ENCODE peak calls at places on chromosome 11, in nine cellular contexts. One of them, this sample, is unnamed.

GRCh38 chr11:12285811-12286222 is 91.6 kb upstream of the PARVA start:
- DNase-seq in PC-9: no peak
- DNase-seq in dorsolateral prefrontal cortex: no peak
- DNase-seq in MM.1S: no peak
- DNase-seq in mesothelial cell of epicardium: no peak
- DNase-seq in uterus: no peak
- DNase-seq in K562: no peak
- DNase-seq in epithelial cell of esophagus: no peak
- DNase-seq in CD8-positive, alpha-beta T cell: no peak
- DNase-seq in this sample: no peak

GRCh38 chr11:104661901-104662300 is 236.4 kb downstream of the CASP12 start:
- DNase-seq in CD8-positive, alpha-beta T cell: no peak
- DNase-seq in K562: no peak
- DNase-seq in dorsolateral prefrontal cortex: no peak
- DNase-seq in PC-9: no peak
- DNase-seq in uterus: no peak
- DNase-seq in MM.1S: no peak
- DNase-seq in epithelial cell of esophagus: no peak
- DNase-seq in mesothelial cell of epicardium: no peak
- DNase-seq in this sample: no peak

GRCh38 chr11:85918910-85919794 is 64.0 kb downstream of the CCDC83 start:
- DNase-seq in K562: no peak
- DNase-seq in epithelial cell of esophagus: no peak
- DNase-seq in uterus: no peak
- DNase-seq in MM.1S: no peak
- DNase-seq in mesothelial cell of epicardium: no peak
- DNase-seq in dorsolateral prefrontal cortex: no peak
- DNase-seq in PC-9: no peak
- DNase-seq in CD8-positive, alpha-beta T cell: no peak
- DNase-seq in this sample: no peak

GRCh38 chr11:78380615-78381029 is 37.0 kb downstream of the GAB2 start:
- DNase-seq in MM.1S: no peak
- DNase-seq in PC-9: no peak
- DNase-seq in dorsolateral prefrontal cortex: no peak
- DNase-seq in K562: peak
- DNase-seq in mesothelial cell of epicardium: no peak
- DNase-seq in uterus: no peak
- DNase-seq in CD8-positive, alpha-beta T cell: no peak
- DNase-seq in epithelial cell of esophagus: no peak
- DNase-seq in this sample: no peak

GRCh38 chr11:16278273-16278672 is 78.1 kb downstream of the SOX6 start:
- DNase-seq in K562: no peak
- DNase-seq in epithelial cell of esophagus: peak
- DNase-seq in dorsolateral prefrontal cortex: no peak
- DNase-seq in PC-9: no peak
- DNase-seq in CD8-positive, alpha-beta T cell: no peak
- DNase-seq in uterus: no peak
- DNase-seq in MM.1S: no peak
- DNase-seq in mesothelial cell of epicardium: no peak
- DNase-seq in this sample: no peak

GRCh38 chr11:83007909-83008580 is 63.7 kb downstream of the RAB30 start:
- DNase-seq in PC-9: no peak
- DNase-seq in CD8-positive, alpha-beta T cell: no peak
- DNase-seq in epithelial cell of esophagus: no peak
- DNase-seq in mesothelial cell of epicardium: no peak
- DNase-seq in MM.1S: peak
- DNase-seq in uterus: peak
- DNase-seq in dorsolateral prefrontal cortex: no peak
- DNase-seq in K562: peak
- DNase-seq in this sample: peak

GRCh38 chr11:126482586-126483108 is 127.2 kb downstream of the ST3GAL4 start:
- DNase-seq in PC-9: no peak
- DNase-seq in mesothelial cell of epicardium: no peak
- DNase-seq in epithelial cell of esophagus: no peak
- DNase-seq in MM.1S: no peak
- DNase-seq in dorsolateral prefrontal cortex: peak
- DNase-seq in CD8-positive, alpha-beta T cell: no peak
- DNase-seq in K562: no peak
- DNase-seq in uterus: no peak
- DNase-seq in this sample: no peak

GRCh38 chr11:36219996-36220395 is 69.2 kb downstream of the COMMD9 start:
- DNase-seq in K562: no peak
- DNase-seq in MM.1S: no peak
- DNase-seq in PC-9: no peak
- DNase-seq in CD8-positive, alpha-beta T cell: no peak
- DNase-seq in mesothelial cell of epicardium: no peak
- DNase-seq in uterus: no peak
- DNase-seq in dorsolateral prefrontal cortex: no peak
- DNase-seq in epithelial cell of esophagus: no peak
- DNase-seq in this sample: no peak

GRCh38 chr11:19345519-19345847 is 104.7 kb upstream of the E2F8 start:
- DNase-seq in MM.1S: peak
- DNase-seq in K562: no peak
- DNase-seq in dorsolateral prefrontal cortex: peak
- DNase-seq in epithelial cell of esophagus: no peak
- DNase-seq in PC-9: no peak
- DNase-seq in CD8-positive, alpha-beta T cell: no peak
- DNase-seq in mesothelial cell of epicardium: no peak
- DNase-seq in uterus: no peak
- DNase-seq in this sample: no peak

GRCh38 chr11:92180664-92181251 is 43.9 kb upstream of the FAT3 start:
- DNase-seq in epithelial cell of esophagus: peak
- DNase-seq in MM.1S: no peak
- DNase-seq in mesothelial cell of epicardium: no peak
- DNase-seq in K562: no peak
- DNase-seq in CD8-positive, alpha-beta T cell: no peak
- DNase-seq in dorsolateral prefrontal cortex: no peak
- DNase-seq in PC-9: no peak
- DNase-seq in uterus: no peak
- DNase-seq in this sample: no peak

GRCh38 chr11:59429924-59430516 is 3.8 kb upstream of the OR5A2 start:
- DNase-seq in epithelial cell of esophagus: peak
- DNase-seq in uterus: no peak
- DNase-seq in mesothelial cell of epicardium: no peak
- DNase-seq in PC-9: peak
- DNase-seq in MM.1S: peak
- DNase-seq in dorsolateral prefrontal cortex: no peak
- DNase-seq in CD8-positive, alpha-beta T cell: no peak
- DNase-seq in K562: peak
- DNase-seq in this sample: peak

GRCh38 chr11:102114032-102114431 is 3.8 kb downstream of the YAP1 start:
- DNase-seq in epithelial cell of esophagus: no peak
- DNase-seq in CD8-positive, alpha-beta T cell: no peak
- DNase-seq in dorsolateral prefrontal cortex: no peak
- DNase-seq in K562: no peak
- DNase-seq in uterus: no peak
- DNase-seq in PC-9: no peak
- DNase-seq in MM.1S: no peak
- DNase-seq in mesothelial cell of epicardium: no peak
- DNase-seq in this sample: no peak

GRCh38 chr11:97909544-97910394 is 1111.0 kb upstream of the CNTN5 start:
- DNase-seq in uterus: no peak
- DNase-seq in mesothelial cell of epicardium: no peak
- DNase-seq in MM.1S: no peak
- DNase-seq in dorsolateral prefrontal cortex: no peak
- DNase-seq in epithelial cell of esophagus: no peak
- DNase-seq in K562: no peak
- DNase-seq in CD8-positive, alpha-beta T cell: no peak
- DNase-seq in PC-9: no peak
- DNase-seq in this sample: no peak

GRCh38 chr11:115334932-115335788 is 169.1 kb downstream of the CADM1 start:
- DNase-seq in dorsolateral prefrontal cortex: no peak
- DNase-seq in PC-9: no peak
- DNase-seq in epithelial cell of esophagus: peak
- DNase-seq in mesothelial cell of epicardium: no peak
- DNase-seq in uterus: no peak
- DNase-seq in K562: peak
- DNase-seq in MM.1S: peak
- DNase-seq in CD8-positive, alpha-beta T cell: no peak
- DNase-seq in this sample: peak

GRCh38 chr11:104323841-104324240 is 159.9 kb upstream of the PDGFD start:
- DNase-seq in dorsolateral prefrontal cortex: no peak
- DNase-seq in epithelial cell of esophagus: no peak
- DNase-seq in mesothelial cell of epicardium: no peak
- DNase-seq in CD8-positive, alpha-beta T cell: no peak
- DNase-seq in MM.1S: no peak
- DNase-seq in K562: no peak
- DNase-seq in PC-9: no peak
- DNase-seq in uterus: no peak
- DNase-seq in this sample: no peak

GRCh38 chr11:126434950-126435335 is 79.5 kb downstream of the ST3GAL4 start:
- DNase-seq in CD8-positive, alpha-beta T cell: no peak
- DNase-seq in epithelial cell of esophagus: no peak
- DNase-seq in MM.1S: no peak
- DNase-seq in K562: peak
- DNase-seq in dorsolateral prefrontal cortex: no peak
- DNase-seq in mesothelial cell of epicardium: no peak
- DNase-seq in PC-9: no peak
- DNase-seq in uterus: no peak
- DNase-seq in this sample: no peak

GRCh38 chr11:69041516-69041915 is 7.2 kb upstream of the TPCN2 start:
- DNase-seq in uterus: no peak
- DNase-seq in MM.1S: no peak
- DNase-seq in PC-9: no peak
- DNase-seq in mesothelial cell of epicardium: no peak
- DNase-seq in K562: no peak
- DNase-seq in dorsolateral prefrontal cortex: no peak
- DNase-seq in epithelial cell of esophagus: no peak
- DNase-seq in CD8-positive, alpha-beta T cell: no peak
- DNase-seq in this sample: no peak

DNA sequence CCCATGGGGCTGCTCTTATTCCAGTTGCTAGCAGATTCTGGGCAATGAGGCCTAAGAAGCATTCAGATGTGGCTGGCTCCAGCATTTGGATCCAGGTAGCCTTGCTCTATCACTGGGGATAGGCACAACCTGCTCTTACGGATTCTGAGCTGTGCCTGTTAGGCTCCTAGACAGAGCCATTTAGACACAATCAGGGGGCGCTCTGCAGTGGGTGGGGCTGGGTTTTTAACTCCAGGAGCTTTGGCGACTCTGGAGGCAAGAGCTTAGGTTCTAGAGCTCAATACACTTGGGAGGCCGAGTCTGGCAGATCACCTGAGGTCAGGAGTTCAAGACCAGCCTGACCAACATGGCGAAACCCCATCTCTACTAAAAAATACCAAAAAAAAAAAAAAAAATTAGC is 32.0 kb downstream of the KCNC1 start:
- DNase-seq in PC-9: no peak
- DNase-seq in mesothelial cell of epicardium: no peak
- DNase-seq in epithelial cell of esophagus: no peak
- DNase-seq in MM.1S: no peak
- DNase-seq in uterus: no peak
- DNase-seq in dorsolateral prefrontal cortex: peak
- DNase-seq in K562: peak
- DNase-seq in CD8-positive, alpha-beta T cell: no peak
- DNase-seq in this sample: no peak
- TF ChIP-seq CTCF in PC-9: peak
- TF ChIP-seq CTCF in mesothelial cell of epicardium: no peak
- TF ChIP-seq CTCF in epithelial cell of esophagus: peak
- TF ChIP-seq CTCF in MM.1S: no peak
- TF ChIP-seq CTCF in uterus: no peak
- TF ChIP-seq CTCF in dorsolateral prefrontal cortex: no peak
- TF ChIP-seq CTCF in K562: peak
- TF ChIP-seq CTCF in CD8-positive, alpha-beta T cell: no peak
- TF ChIP-seq CTCF in this sample: peak

GRCh38 chr11:128859563-128860441 is 7.3 kb downstream of the KCNJ1 start:
- DNase-seq in epithelial cell of esophagus: peak
- DNase-seq in MM.1S: peak
- DNase-seq in mesothelial cell of epicardium: peak
- DNase-seq in dorsolateral prefrontal cortex: no peak
- DNase-seq in CD8-positive, alpha-beta T cell: peak
- DNase-seq in K562: peak
- DNase-seq in PC-9: peak
- DNase-seq in uterus: peak
- DNase-seq in this sample: peak
- TF ChIP-seq CTCF in epithelial cell of esophagus: peak
- TF ChIP-seq CTCF in MM.1S: peak
- TF ChIP-seq CTCF in mesothelial cell of epicardium: peak
- TF ChIP-seq CTCF in dorsolateral prefrontal cortex: peak
- TF ChIP-seq CTCF in CD8-positive, alpha-beta T cell: peak
- TF ChIP-seq CTCF in K562: peak
- TF ChIP-seq CTCF in PC-9: peak
- TF ChIP-seq CTCF in uterus: peak
- TF ChIP-seq CTCF in this sample: peak

DNA sequence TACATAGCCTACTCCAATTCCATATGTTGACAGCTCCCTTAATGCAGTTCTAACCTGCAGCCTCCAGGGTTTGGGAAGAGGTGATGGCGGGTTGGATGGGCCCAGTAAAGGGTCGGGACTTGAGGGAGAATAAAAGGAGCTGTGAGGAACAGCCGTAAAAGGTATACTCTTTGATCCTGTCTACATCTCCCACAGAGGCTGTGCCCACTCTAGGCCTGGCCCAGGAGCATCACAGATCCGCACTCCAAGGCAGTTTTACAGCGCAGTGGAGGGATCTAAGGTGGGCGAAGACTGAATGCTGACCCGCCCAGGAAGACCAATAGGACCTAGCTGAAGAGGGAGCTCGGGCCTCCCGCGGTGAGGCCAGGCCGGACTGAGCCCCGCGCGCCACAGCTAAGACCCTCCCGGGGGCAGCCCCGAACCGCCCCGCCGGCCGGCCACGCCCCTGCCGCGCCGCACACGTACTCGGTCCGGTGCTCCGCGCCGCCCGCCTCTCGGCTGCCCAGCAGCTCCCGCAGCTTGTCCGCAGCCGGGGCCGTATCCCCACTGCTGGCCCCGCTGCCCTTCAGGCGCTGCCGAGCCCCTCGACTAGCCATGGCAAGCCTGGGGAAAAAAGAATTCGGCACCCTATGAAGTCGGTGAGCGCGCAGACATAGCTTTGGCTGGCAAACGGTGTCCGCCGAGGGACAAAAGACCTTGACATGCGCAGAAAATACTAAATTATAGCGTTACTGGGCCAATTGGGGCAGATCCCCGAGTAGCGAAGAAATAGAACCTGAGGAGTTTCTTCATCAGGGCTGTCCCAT is at the start of gene ALG9:
- DNase-seq in epithelial cell of esophagus: peak
- DNase-seq in mesothelial cell of epicardium: peak
- DNase-seq in uterus: peak
- DNase-seq in K562: peak
- DNase-seq in dorsolateral prefrontal cortex: peak
- DNase-seq in PC-9: peak
- DNase-seq in MM.1S: peak
- DNase-seq in CD8-positive, alpha-beta T cell: peak
- DNase-seq in this sample: peak
- TF ChIP-seq CTCF in epithelial cell of esophagus: peak
- TF ChIP-seq CTCF in mesothelial cell of epicardium: no peak
- TF ChIP-seq CTCF in uterus: peak
- TF ChIP-seq CTCF in K562: peak
- TF ChIP-seq CTCF in dorsolateral prefrontal cortex: no peak
- TF ChIP-seq CTCF in PC-9: peak
- TF ChIP-seq CTCF in MM.1S: peak
- TF ChIP-seq CTCF in CD8-positive, alpha-beta T cell: peak
- TF ChIP-seq CTCF in this sample: no peak

DNA sequence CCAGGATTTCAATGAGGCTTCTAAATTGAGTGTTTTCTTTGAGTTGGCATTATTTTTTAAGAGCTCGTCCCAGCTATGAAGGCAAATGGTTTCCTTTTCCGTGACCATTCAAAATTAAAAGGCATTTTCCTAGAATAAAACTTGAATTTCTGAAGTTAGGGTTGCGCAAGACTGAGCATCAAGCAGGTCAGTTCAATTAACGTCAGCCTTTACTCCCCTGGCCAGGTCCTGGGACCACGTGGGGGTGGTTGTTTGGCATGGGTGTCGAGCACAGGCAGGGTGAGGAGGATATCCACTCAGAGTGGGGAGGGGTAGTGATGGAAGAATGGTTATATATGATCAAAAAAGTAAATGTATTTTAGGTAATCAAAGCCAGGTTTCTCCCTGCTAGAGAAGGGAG is 43.4 kb upstream of the TSKU start:
- DNase-seq in CD8-positive, alpha-beta T cell: no peak
- DNase-seq in K562: no peak
- DNase-seq in epithelial cell of esophagus: no peak
- DNase-seq in dorsolateral prefrontal cortex: no peak
- DNase-seq in mesothelial cell of epicardium: no peak
- DNase-seq in PC-9: no peak
- DNase-seq in uterus: peak
- DNase-seq in MM.1S: no peak
- DNase-seq in this sample: no peak
- TF ChIP-seq CTCF in CD8-positive, alpha-beta T cell: no peak
- TF ChIP-seq CTCF in K562: no peak
- TF ChIP-seq CTCF in epithelial cell of esophagus: no peak
- TF ChIP-seq CTCF in dorsolateral prefrontal cortex: no peak
- TF ChIP-seq CTCF in mesothelial cell of epicardium: no peak
- TF ChIP-seq CTCF in PC-9: no peak
- TF ChIP-seq CTCF in uterus: no peak
- TF ChIP-seq CTCF in MM.1S: no peak
- TF ChIP-seq CTCF in this sample: no peak